ENCODE peak calls at places on chromosomes 2 and 18, in six cellular contexts. Y is endothelial cell, B is COR-L47, M is breast epithelium, V is SIG-M5, L is NCI-H2081. Z is an unnamed sample.

GRCh38 chr18:23138470-23138869 is 3.2 kb downstream of the CABLES1 start:
- DNase-seq in Y (no peak), B (no peak), M (peak; percentile 28), V (no peak), L (no peak), Z (peak; percentile 76)

GRCh38 chr2:147916067-147916466 is 71.2 kb downstream of the ACVR2A start:
- DNase-seq in Y (no peak), B (no peak), M (no peak), V (no peak), L (no peak), Z (no peak)

GRCh38 chr2:131658769-131659131 is 131.1 kb downstream of the CCDC74A start:
- DNase-seq in Y (no peak), B (no peak), M (no peak), V (no peak), L (no peak), Z (no peak)

GRCh38 chr2:38691994-38692393 is 26.1 kb downstream of the GALM start:
- DNase-seq in Y (no peak), B (no peak), M (no peak), V (no peak), L (no peak), Z (no peak)

GRCh38 chr18:74512321-74513053 is 16.3 kb downstream of the CNDP2 start:
- DNase-seq in Y (no peak), B (no peak), M (no peak), V (no peak), L (no peak), Z (no peak)

GRCh38 chr2:130853391-130853790 is 16.7 kb downstream of the ARHGEF4 start:
- DNase-seq in Y (no peak), B (no peak), M (no peak), V (no peak), L (no peak), Z (no peak)

GRCh38 chr2:11583840-11584529 is 50.1 kb downstream of the GREB1 start:
- DNase-seq in Y (peak; percentile 80), B (peak; percentile 74), M (peak; percentile 73), V (peak; percentile 16), L (peak; percentile 72), Z (peak; percentile 75)

GRCh38 chr2:85259865-85260264 is 67.9 kb downstream of the TGOLN2 start:
- DNase-seq in Y (no peak), B (no peak), M (no peak), V (no peak), L (no peak), Z (no peak)

GRCh38 chr2:164560181-164560792 is 61.0 kb downstream of the GRB14 start:
- DNase-seq in Y (no peak), B (peak; percentile 31), M (no peak), V (no peak), L (peak; percentile 22), Z (no peak)